ENCODE peak calls at places on chromosomes 7 and 10, in six cellular contexts. U is NCI-H1417, M is GM12892, C is Calu3, P is HFF-Myc, Q is NCI-H146. L is an unnamed sample.

GRCh38 chr10:113283189-113283588 is 269.7 kb upstream of the HABP2 start:
- DNase-seq in U (no peak), M (no peak), C (no peak), P (no peak), Q (no peak), L (no peak)

GRCh38 chr10:61063911-61064310 is 119.9 kb upstream of the RHOBTB1 start:
- DNase-seq in U (no peak), M (no peak), C (no peak), P (no peak), Q (no peak), L (no peak)

GRCh38 chr7:47474937-47475879 is 106.7 kb downstream of the TNS3 start:
- DNase-seq in U (no peak), M (peak; percentile 70), C (peak; percentile 97), P (peak; percentile 79), Q (peak; percentile 93), L (peak; percentile 99)

GRCh38 chr10:47261121-47261520 is 38.9 kb upstream of the GDF10 start:
- DNase-seq in U (no peak), M (peak; percentile 33), C (no peak), P (no peak), Q (no peak), L (no peak)

GRCh38 chr7:73851410-73852338 is 9.3 kb upstream of the TMEM270 start:
- DNase-seq in U (no peak), M (no peak), C (peak; percentile 51), P (peak; percentile 99), Q (no peak), L (peak; percentile 99)

GRCh38 chr7:155470686-155471638 is 13.0 kb downstream of the EN2 start:
- DNase-seq in U (no peak), M (no peak), C (no peak), P (no peak), Q (no peak), L (peak; percentile 60)

GRCh38 chr10:33483124-33483794 is 148.8 kb upstream of the NRP1 start:
- DNase-seq in U (peak; percentile 87), M (no peak), C (no peak), P (no peak), Q (peak; percentile 67), L (no peak)

GRCh38 chr7:13050703-13051102 is 363.3 kb downstream of the ARL4A start:
- DNase-seq in U (no peak), M (no peak), C (no peak), P (no peak), Q (no peak), L (no peak)

GRCh38 chr10:6612371-6612770 is 32.3 kb upstream of the PRKCQ start:
- DNase-seq in U (no peak), M (no peak), C (no peak), P (no peak), Q (no peak), L (no peak)

GRCh38 chr7:102287082-102287464 is 405 bp downstream of the SH2B2 start:
- DNase-seq in U (no peak), M (no peak), C (no peak), P (no peak), Q (no peak), L (no peak)

GRCh38 chr7:40885503-40885902 is 750.7 kb downstream of the SUGCT start:
- DNase-seq in U (no peak), M (no peak), C (peak; percentile 44), P (peak; percentile 22), Q (no peak), L (peak; percentile 61)

GRCh38 chr7:136654406-136654805 is 214.0 kb upstream of the CHRM2 start:
- DNase-seq in U (no peak), M (no peak), C (no peak), P (no peak), Q (no peak), L (no peak)

GRCh38 chr7:1459930-1460756 is 873 bp upstream of the MICALL2 start:
- DNase-seq in U (no peak), M (no peak), C (peak; percentile 27), P (no peak), Q (peak; percentile 47), L (peak; percentile 31)

GRCh38 chr7:108016841-108017775 is 14.1 kb upstream of the LAMB1 start:
- DNase-seq in U (peak; percentile 70), M (no peak), C (no peak), P (no peak), Q (peak; percentile 61), L (peak; percentile 75)

GRCh38 chr10:13670311-13670710 is 83.5 kb downstream of the PRPF18 start:
- DNase-seq in U (no peak), M (no peak), C (no peak), P (no peak), Q (no peak), L (no peak)

GRCh38 chr10:44990965-44991364 is 9.8 kb upstream of the ZNF22 start:
- DNase-seq in U (no peak), M (no peak), C (no peak), P (no peak), Q (no peak), L (no peak)

GRCh38 chr7:73812996-73813395 is 17.8 kb upstream of the CLDN4 start:
- DNase-seq in U (no peak), M (no peak), C (no peak), P (no peak), Q (no peak), L (no peak)

GRCh38 chr7:25060487-25061055 is 64.5 kb downstream of the CYCS start:
- DNase-seq in U (no peak), M (no peak), C (no peak), P (no peak), Q (no peak), L (no peak)

GRCh38 chr7:31883761-31884164 is 186.4 kb downstream of the PDE1C start:
- DNase-seq in U (no peak), M (no peak), C (no peak), P (peak; percentile 20), Q (no peak), L (no peak)

GRCh38 chr7:98555403-98555802 is 61.7 kb upstream of the NPTX2 start:
- DNase-seq in U (no peak), M (no peak), C (no peak), P (no peak), Q (no peak), L (no peak)

GRCh38 chr7:87154166-87154565 is 1.9 kb downstream of the DMTF1 start:
- DNase-seq in U (no peak), M (no peak), C (no peak), P (no peak), Q (no peak), L (no peak)

GRCh38 chr10:57638411-57638810 is 629.3 kb downstream of the IPMK start:
- DNase-seq in U (no peak), M (no peak), C (no peak), P (no peak), Q (peak; percentile 0), L (no peak)

GRCh38 chr10:79560160-79560709 is at the start of gene SFTPA2:
- DNase-seq in U (no peak), M (no peak), C (no peak), P (no peak), Q (no peak), L (no peak)

GRCh38 chr7:87146740-87147386 is 5.4 kb upstream of the DMTF1 start:
- DNase-seq in U (no peak), M (no peak), C (no peak), P (no peak), Q (no peak), L (no peak)

GRCh38 chr10:84265378-84265777 is 20.5 kb downstream of the RGR start:
- DNase-seq in U (no peak), M (no peak), C (no peak), P (no peak), Q (peak; percentile 95), L (no peak)

GRCh38 chr7:75617634-75618234 is 121.0 kb downstream of the HIP1 start:
- DNase-seq in U (no peak), M (no peak), C (no peak), P (no peak), Q (no peak), L (no peak)